ENCODE peak calls at places on chromosomes 13 and 19, in seven cellular contexts. G, T, V, W, X, O and H are unnamed samples.

GRCh38 chr19:55284405-55285058 is 735 bp downstream of the BRSK1 start:
- DNase-seq in W (no peak), X (no peak), G (peak; percentile 67), O (no peak), T (no peak), V (no peak), H (no peak)

GRCh38 chr19:13176345-13176744 is 26.1 kb downstream of the IER2 start:
- DNase-seq in T (no peak), W (no peak), O (no peak), G (no peak), X (no peak), V (no peak), H (no peak)

GRCh38 chr19:14347999-14348889 is 33.0 kb upstream of the ADGRE5 start:
- DNase-seq in W (no peak), V (peak; percentile 72), T (peak; percentile 56), O (peak; percentile 72), X (peak; percentile 89), G (peak; percentile 76), H (peak; percentile 42)

GRCh38 chr13:46598140-46598819 is 45.3 kb downstream of the LRCH1 start:
- DNase-seq in G (no peak), V (no peak), O (no peak), X (no peak), T (no peak), W (no peak), H (no peak)

GRCh38 chr19:2191456-2191931 is 27.8 kb downstream of the DOT1L start:
- DNase-seq in O (peak; percentile 56), V (no peak), X (no peak), T (no peak), W (no peak), G (no peak), H (no peak)

GRCh38 chr19:4061683-4062575 is 4.8 kb downstream of the ZBTB7A start:
- DNase-seq in W (no peak), G (peak; percentile 48), T (no peak), O (peak; percentile 93), V (no peak), X (no peak), H (no peak)

GRCh38 chr13:109904218-109904617 is 117.8 kb upstream of the IRS2 start:
- DNase-seq in X (no peak), O (no peak), T (no peak), V (no peak), W (no peak), G (peak; percentile 60), H (no peak)

GRCh38 chr19:16301999-16302694 is 22.5 kb upstream of the KLF2 start:
- DNase-seq in X (no peak), T (no peak), W (peak; percentile 54), O (no peak), V (no peak), G (no peak), H (no peak)

GRCh38 chr19:1936916-1937610 is 3.9 kb upstream of the CSNK1G2 start:
- DNase-seq in X (peak; percentile 83), V (no peak), T (no peak), W (no peak), G (no peak), O (no peak), H (no peak)

GRCh38 chr19:32748497-32748896 is 28.9 kb downstream of the TDRD12 start:
- DNase-seq in V (no peak), X (no peak), O (peak; percentile 5), W (no peak), G (no peak), T (no peak), H (no peak)
- TF ChIP-seq CTCF in V (no peak), X (no peak), O (no peak), W (no peak), G (peak; percentile 50), T (no peak), H (peak; percentile 16)

GRCh38 chr13:102089722-102090121 is 312.1 kb downstream of the FGF14 start:
- DNase-seq in X (no peak), W (no peak), T (no peak), G (no peak), V (no peak), O (no peak), H (no peak)

GRCh38 chr13:102090532-102090931 is 311.3 kb downstream of the FGF14 start:
- DNase-seq in O (no peak), G (no peak), T (no peak), W (no peak), V (no peak), X (no peak), H (no peak)

GRCh38 chr13:102089177-102089576 is 312.7 kb downstream of the FGF14 start:
- DNase-seq in V (no peak), X (no peak), O (no peak), G (no peak), W (no peak), T (no peak), H (no peak)

GRCh38 chr13:102091231-102091630 is 310.6 kb downstream of the FGF14 start:
- DNase-seq in O (no peak), G (peak; percentile 89), X (no peak), T (no peak), W (no peak), V (no peak), H (no peak)
- TF ChIP-seq CTCF in O (no peak), G (peak; percentile 75), X (peak; percentile 26), T (no peak), W (no peak), V (no peak), H (no peak)

DNA sequence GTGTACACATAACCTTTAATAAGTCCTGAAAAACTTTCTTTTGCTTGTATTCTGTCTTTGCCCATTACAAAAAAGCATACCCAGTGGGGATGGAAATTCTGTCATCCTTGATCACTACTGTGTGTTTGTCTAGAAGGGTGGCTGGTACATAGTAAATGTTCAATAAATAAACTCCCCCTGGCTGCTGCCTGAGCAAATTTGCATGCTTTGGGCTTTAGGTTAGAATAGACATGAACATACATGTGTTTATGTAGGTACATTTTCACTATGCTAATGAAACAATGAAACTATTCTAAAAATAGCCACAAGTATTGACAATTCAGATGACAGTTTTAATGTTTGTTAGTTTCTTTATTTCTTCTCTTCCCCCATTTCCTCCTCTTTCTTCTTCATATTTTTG is 36.1 kb downstream of the TNFSF13B start:
- DNase-seq in T (no peak), X (no peak), V (no peak), O (no peak), W (no peak), G (no peak), H (no peak)
- TF ChIP-seq CTCF in T (no peak), X (no peak), V (no peak), O (no peak), W (no peak), G (no peak), H (no peak)

GRCh38 chr13:29081036-29081435 is 260.9 kb downstream of the MTUS2 start:
- DNase-seq in G (no peak), V (no peak), X (no peak), O (no peak), W (no peak), T (no peak), H (no peak)
- TF ChIP-seq CTCF in G (no peak), V (no peak), X (no peak), O (no peak), W (no peak), T (no peak), H (no peak)

GRCh38 chr13:97913206-97913605 is 40.3 kb upstream of the IPO5 start:
- DNase-seq in V (no peak), O (no peak), X (no peak), G (no peak), W (no peak), T (no peak), H (no peak)

GRCh38 chr13:97914537-97914936 is 38.9 kb upstream of the IPO5 start:
- DNase-seq in W (peak; percentile 70), V (no peak), X (no peak), O (no peak), T (no peak), G (no peak), H (no peak)

GRCh38 chr13:97912139-97912535 is 41.3 kb upstream of the IPO5 start:
- DNase-seq in W (no peak), V (no peak), G (no peak), X (no peak), O (no peak), T (no peak), H (no peak)

DNA sequence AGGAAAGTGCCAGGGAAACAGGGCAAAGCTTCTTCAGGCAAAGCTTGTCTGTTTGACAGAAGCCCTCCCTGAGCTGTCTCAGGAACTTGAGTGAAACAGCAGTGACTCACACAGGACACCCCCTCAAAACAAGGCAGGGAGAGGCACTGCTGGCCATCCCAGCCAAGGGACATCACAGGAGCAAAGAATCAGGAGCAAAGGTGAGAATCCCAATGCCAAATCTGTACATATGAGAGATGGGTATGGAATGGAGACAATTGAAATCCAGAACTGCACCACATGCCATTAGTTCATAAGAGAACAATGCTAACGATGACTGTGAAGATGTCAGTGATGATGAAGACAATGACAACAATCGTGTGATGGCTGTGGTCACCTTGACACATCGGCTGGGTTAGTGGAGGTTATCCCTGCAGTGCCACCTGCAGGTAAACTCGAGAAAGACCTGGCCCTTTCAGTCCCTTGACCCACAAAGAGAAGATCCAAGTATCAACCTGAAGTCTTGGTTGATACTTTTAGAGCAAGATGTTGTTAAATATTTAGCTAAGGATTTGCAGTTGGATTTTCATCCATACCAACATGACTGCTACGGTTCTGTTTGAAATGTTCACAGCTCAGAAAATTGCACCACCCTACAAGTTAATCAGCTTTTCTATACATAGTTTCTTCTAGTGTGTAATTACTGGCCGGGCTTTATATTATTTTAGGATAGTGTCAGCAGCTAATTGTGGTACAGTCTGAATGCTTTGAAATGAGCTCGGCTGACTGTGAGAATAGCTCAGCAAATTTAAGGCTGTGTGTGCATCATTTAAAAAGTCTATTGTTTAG is 42.0 kb upstream of the IPO5 start:
- DNase-seq in G (peak; percentile 64), W (peak; percentile 32), X (no peak), O (peak; percentile 8), T (no peak), V (no peak), H (no peak)
- TF ChIP-seq CTCF in G (peak; percentile 79), W (peak; percentile 30), X (peak; percentile 41), O (no peak), T (no peak), V (no peak), H (no peak)

GRCh38 chr19:56372281-56372680 is 21.1 kb downstream of the ZNF582 start:
- DNase-seq in G (no peak), V (no peak), W (no peak), X (no peak), O (no peak), T (no peak), H (no peak)

DNA sequence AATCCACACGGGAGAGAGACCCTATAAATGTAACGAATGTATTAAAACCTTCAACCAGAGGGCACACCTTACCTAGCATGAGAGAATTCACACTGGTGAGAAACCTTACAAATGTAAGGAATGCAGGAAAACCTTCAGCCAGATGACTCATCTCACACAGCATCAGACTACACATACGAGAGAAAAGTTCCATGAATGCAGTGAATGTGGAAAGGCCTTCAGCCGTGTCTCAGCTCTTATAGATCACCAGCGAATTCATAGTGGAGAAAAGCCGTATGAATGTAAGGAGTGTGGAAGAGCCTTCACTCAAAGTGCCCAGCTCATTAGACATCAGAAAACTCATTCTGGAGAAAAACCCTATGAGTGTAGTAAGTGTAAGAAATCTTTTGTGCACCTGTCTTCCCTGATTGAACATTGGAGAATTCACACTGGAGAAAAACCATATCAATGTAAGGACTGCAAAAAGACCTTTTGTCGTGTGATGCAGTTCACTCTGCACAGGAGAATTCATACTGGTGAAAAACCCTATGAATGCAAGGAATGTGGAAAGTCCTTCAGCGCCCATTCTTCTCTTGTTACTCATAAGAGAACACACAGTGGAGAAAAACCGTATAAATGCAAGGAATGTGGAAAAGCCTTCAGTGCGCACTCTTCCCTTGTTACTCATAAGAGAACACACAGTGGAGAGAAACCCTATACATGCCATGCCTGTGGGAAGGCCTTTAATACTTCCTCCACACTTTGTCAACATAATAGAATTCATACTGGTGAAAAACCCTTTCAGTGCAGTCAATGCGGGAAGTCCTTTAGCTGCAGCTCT is 16.0 kb downstream of the ZNF582 start:
- DNase-seq in V (no peak), W (no peak), G (no peak), O (no peak), X (no peak), T (no peak), H (no peak)
- TF ChIP-seq CTCF in V (no peak), W (no peak), G (no peak), O (no peak), X (no peak), T (no peak), H (no peak)